ENCODE peak calls at places on chromosomes 11 and 22, in eight cellular contexts. Q is AG04450; J is naive thymus-derived CD4-positive, alpha-beta T cell; N is prostate gland; T is CD8-positive, alpha-beta memory T cell; P is mesenchymal stem cell; A is body of pancreas; V is adipocyte. H is an unnamed sample.
A peak's percentile ranks its signal among the peaks of the same experiment; 100 is the strongest.

GRCh38 chr11:60504219-60504618 is 11.0 kb upstream of the MS4A13 start:
- DNase-seq in Q (no peak), J (no peak), N (no peak), T (no peak), P (no peak), A (no peak), V (no peak), H (no peak)

GRCh38 chr22:32995335-32995734 is 62.8 kb downstream of the SYN3 start:
- DNase-seq in Q (no peak), J (no peak), N (no peak), T (no peak), P (no peak), A (no peak), V (no peak), H (no peak)

GRCh38 chr11:16812274-16812673 is 73.8 kb downstream of the C11orf58 start:
- DNase-seq in Q (no peak), J (no peak), N (no peak), T (no peak), P (no peak), A (no peak), V (no peak), H (no peak)

GRCh38 chr22:28328751-28329150 is 350.9 kb downstream of the TTC28 start:
- DNase-seq in Q (no peak), J (no peak), N (no peak), T (no peak), P (no peak), A (no peak), V (no peak), H (no peak)

GRCh38 chr11:12318791-12319733 is 58.3 kb upstream of the PARVA start:
- DNase-seq in Q (peak; percentile 75), J (no peak), N (peak; percentile 29), T (no peak), P (peak; percentile 78), A (no peak), V (peak; percentile 82), H (no peak)

GRCh38 chr11:38460429-38460828 is 1862.4 kb upstream of the RAG2 start:
- DNase-seq in Q (no peak), J (no peak), N (no peak), T (no peak), P (no peak), A (no peak), V (peak; percentile 38), H (no peak)

GRCh38 chr11:35088226-35088625 is 50.7 kb upstream of the CD44 start:
- DNase-seq in Q (no peak), J (no peak), N (peak; percentile 49), T (no peak), P (no peak), A (peak; percentile 29), V (no peak), H (no peak)

GRCh38 chr11:86155210-86155844 is 86.4 kb upstream of the PICALM start:
- DNase-seq in Q (no peak), J (no peak), N (no peak), T (no peak), P (no peak), A (no peak), V (no peak), H (peak; percentile 77)

GRCh38 chr11:126153999-126154398 is 57.5 kb downstream of the RPUSD4 start:
- DNase-seq in Q (no peak), J (no peak), N (no peak), T (no peak), P (peak; percentile 89), A (no peak), V (peak; percentile 56), H (no peak)

GRCh38 chr11:63010934-63011439 is 4.7 kb downstream of the SLC22A8 start:
- DNase-seq in Q (no peak), J (no peak), N (no peak), T (no peak), P (no peak), A (no peak), V (no peak), H (no peak)

GRCh38 chr11:57456960-57457642 is 3.2 kb upstream of the RTN4RL2 start:
- DNase-seq in Q (peak; percentile 59), J (peak; percentile 61), N (peak; percentile 83), T (peak; percentile 68), P (peak; percentile 84), A (peak; percentile 89), V (peak; percentile 95), H (no peak)

GRCh38 chr11:73177380-73178091 is 35.4 kb upstream of the FCHSD2 start:
- DNase-seq in Q (no peak), J (no peak), N (no peak), T (no peak), P (no peak), A (peak; percentile 37), V (no peak), H (no peak)
- H3K9me3 ChIP-seq in Q (no peaks in the 10 kb centered on the region), J (no peaks in the 10 kb centered on the region), N (no peaks in the 10 kb centered on the region), T (no peaks in the 10 kb centered on the region), P (no peaks in the 10 kb centered on the region), A (no peaks in the 10 kb centered on the region), V (no peaks in the 10 kb centered on the region), H (no peaks in the 10 kb centered on the region)

DNA sequence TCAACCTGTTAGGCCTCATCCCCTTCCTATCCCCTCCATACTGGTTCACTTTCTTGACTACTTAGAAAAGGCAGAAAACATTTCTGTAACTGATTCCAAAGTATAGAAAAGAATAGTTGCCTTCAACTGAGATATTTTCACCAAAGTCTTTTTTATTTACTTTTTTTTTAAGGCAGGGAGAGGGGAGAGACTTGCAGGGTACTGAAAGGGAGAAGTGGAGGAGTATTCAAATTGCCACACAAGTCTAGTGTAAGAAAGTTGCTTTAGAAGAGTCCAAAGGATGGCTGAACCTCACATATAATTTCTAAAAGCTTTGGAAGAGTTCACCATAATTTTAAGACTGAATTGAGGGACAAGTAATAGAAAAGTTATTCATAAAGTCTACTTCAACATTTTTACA is 6.3 kb downstream of the PHF21A start:
- DNase-seq in Q (no peak), J (no peak), N (no peak), T (no peak), P (no peak), A (no peak), V (no peak), H (no peak)
- H3K4me3 ChIP-seq in Q (no peak overlapping the region), J (no peak overlapping the region), N (no peak overlapping the region), T (no peak overlapping the region), P (no peak overlapping the region), A (no peak overlapping the region), V (no peak overlapping the region), H (no peak overlapping the region)

DNA sequence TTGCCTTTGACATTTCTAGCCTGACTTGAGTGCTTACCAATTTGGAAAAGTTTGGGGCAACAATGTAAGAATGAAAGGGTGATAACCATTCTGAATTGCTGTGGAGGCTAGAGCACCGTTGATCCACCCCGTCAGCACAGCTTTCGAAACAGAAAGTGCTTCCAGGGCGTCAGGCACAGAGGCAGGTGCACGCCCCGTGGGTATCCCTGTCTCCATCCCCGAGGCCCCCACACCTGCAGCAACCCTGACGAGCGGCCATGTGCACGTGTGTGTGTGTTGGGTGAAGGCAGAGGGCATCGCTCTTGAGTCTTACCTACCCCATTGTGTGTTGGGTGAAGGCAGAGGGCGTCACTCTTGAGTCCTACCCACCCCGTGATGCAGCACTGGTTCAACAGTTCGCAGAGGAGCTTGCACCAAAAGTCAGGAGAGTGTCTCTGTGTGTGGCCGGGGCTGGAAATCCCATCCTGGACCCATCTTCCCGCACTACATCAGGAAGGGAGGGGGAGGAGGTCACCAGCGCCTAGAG is 404.5 kb downstream of the BRD1 start:
- DNase-seq in Q (no peak), J (no peak), N (no peak), T (no peak), P (no peak), A (no peak), V (no peak), H (no peak)
- H3K9me3 ChIP-seq in Q (peaks cover 74% of the 10 kb centered on the region), J (no peaks in the 10 kb centered on the region), N (no peaks in the 10 kb centered on the region), T (no peaks in the 10 kb centered on the region), P (peaks cover 7% of the 10 kb centered on the region), A (no peaks in the 10 kb centered on the region), V (peaks cover 6% of the 10 kb centered on the region), H (peaks cover 19% of the 10 kb centered on the region)

GRCh38 chr11:110199184-110199981 is 97.0 kb downstream of the RDX start:
- DNase-seq in Q (no peak), J (no peak), N (no peak), T (no peak), P (peak; percentile 56), A (no peak), V (peak; percentile 72), H (no peak)

GRCh38 chr11:110200836-110201235 is 95.6 kb downstream of the RDX start:
- DNase-seq in Q (no peak), J (no peak), N (no peak), T (no peak), P (no peak), A (no peak), V (no peak), H (no peak)

GRCh38 chr11:110198031-110198729 is 98.2 kb downstream of the RDX start:
- DNase-seq in Q (no peak), J (no peak), N (no peak), T (no peak), P (no peak), A (no peak), V (no peak), H (no peak)

GRCh38 chr11:110196884-110197420 is 99.5 kb downstream of the RDX start:
- DNase-seq in Q (no peak), J (no peak), N (no peak), T (no peak), P (no peak), A (no peak), V (no peak), H (no peak)

DNA sequence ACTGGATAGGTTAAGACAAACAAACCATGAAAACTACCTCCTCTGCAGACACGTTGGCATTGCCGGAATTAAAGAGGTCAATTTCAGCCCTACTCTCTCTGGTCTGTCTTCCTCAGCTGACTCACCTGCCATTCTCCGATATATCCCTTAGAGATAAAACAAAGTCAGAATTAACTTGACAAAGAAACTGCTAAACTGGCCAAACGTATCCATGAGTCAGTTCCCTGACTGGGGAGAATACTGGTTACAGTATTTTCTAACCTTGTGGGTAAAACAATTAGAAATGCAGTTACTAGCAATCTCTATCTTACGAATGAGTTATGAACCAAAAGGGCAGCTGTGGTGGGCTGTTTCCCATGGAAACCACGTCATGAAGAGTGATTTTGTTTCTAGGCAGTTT is 96.2 kb downstream of the RDX start:
- DNase-seq in Q (no peak), J (no peak), N (no peak), T (no peak), P (no peak), A (no peak), V (no peak), H (no peak)
- H3K4me3 ChIP-seq in Q (no peak overlapping the region), J (no peak overlapping the region), N (no peak overlapping the region), T (no peak overlapping the region), P (no peak overlapping the region), A (no peak overlapping the region), V (no peak overlapping the region), H (no peak overlapping the region)

DNA sequence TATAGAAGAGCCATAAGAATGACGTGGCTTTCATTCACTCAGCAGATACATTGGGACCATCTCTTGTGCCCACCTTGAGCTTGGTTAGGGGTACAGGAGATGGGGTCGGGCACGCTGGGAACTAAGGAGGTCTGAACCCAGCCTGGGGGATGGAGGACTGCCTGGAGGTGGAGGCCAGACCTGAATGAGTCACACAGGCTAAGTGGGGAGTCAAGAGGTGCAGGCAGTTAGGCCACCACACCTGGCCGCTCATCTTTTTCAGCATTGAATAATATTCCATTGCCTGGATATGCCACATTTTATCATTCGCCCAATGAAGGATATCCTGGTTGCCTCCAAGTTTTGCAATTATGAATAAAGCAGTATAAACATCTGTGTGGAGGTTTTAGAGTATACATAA is 3.8 kb upstream of the PPIL2 start:
- DNase-seq in Q (no peak), J (no peak), N (no peak), T (no peak), P (no peak), A (no peak), V (no peak), H (no peak)
- H3K9me3 ChIP-seq in Q (no peaks in the 10 kb centered on the region), J (no peaks in the 10 kb centered on the region), N (no peaks in the 10 kb centered on the region), T (no peaks in the 10 kb centered on the region), P (no peaks in the 10 kb centered on the region), A (no peaks in the 10 kb centered on the region), V (no peaks in the 10 kb centered on the region), H (no peaks in the 10 kb centered on the region)

H was measured in keratinocyte.